ENCODE peak calls at places on chromosomes 2 and 18, in six cellular contexts. O is spleen, T is Peyer's patch, X is body of pancreas, L is PC-3, K is heart right ventricle. C is an unnamed sample. For H3K4me1, the result is how much of the 10 kb centered on the place peaks cover.

GRCh38 chr18:58612239-58613055 is 16.4 kb downstream of the ALPK2 start:
- DNase-seq in K (no peak), T (no peak), X (no peak), L (peak), O (no peak), C (no peak)

GRCh38 chr2:203718087-203718486 is 11.6 kb downstream of the CD28 start:
- DNase-seq in K (no peak), L (no peak), O (no peak), X (no peak), T (no peak), C (no peak)

GRCh38 chr2:196925768-196926561 is 542 bp downstream of the PGAP1 start:
- DNase-seq in O (peak), L (peak), K (peak), T (peak), X (peak), C (peak)

GRCh38 chr2:102114290-102114721 is 28.2 kb upstream of the IL1R1 start:
- DNase-seq in T (no peak), K (no peak), O (no peak), X (no peak), L (no peak), C (peak)

GRCh38 chr2:42842418-42842817 is 50.0 kb upstream of the HAAO start:
- DNase-seq in K (no peak), L (no peak), O (no peak), T (no peak), X (no peak), C (no peak)

GRCh38 chr2:97728091-97728596 is 14.8 kb downstream of the ZAP70 start:
- DNase-seq in X (no peak), K (peak), L (peak), T (peak), O (peak), C (peak)

GRCh38 chr2:196967775-196968174 is 41.3 kb upstream of the PGAP1 start:
- DNase-seq in K (no peak), O (no peak), L (no peak), T (no peak), X (no peak), C (no peak)

GRCh38 chr2:174615951-174616436 is 18.4 kb upstream of the WIPF1 start:
- DNase-seq in T (no peak), L (peak), K (no peak), O (no peak), X (no peak), C (peak)

GRCh38 chr18:5317186-5317585 is 21.7 kb upstream of the ZBTB14 start:
- DNase-seq in L (no peak), T (no peak), X (no peak), O (no peak), K (no peak), C (no peak)

GRCh38 chr2:239381709-239382134 is 19.1 kb downstream of the HDAC4 start:
- DNase-seq in X (no peak), K (no peak), O (peak), L (no peak), T (peak), C (no peak)

GRCh38 chr2:231575612-231576256 is 16.9 kb upstream of the TEX44 start:
- DNase-seq in O (no peak), L (no peak), X (no peak), T (no peak), K (no peak), C (no peak)

GRCh38 chr2:80053522-80054338 is 250.8 kb downstream of the LRRTM1 start:
- DNase-seq in L (no peak), K (no peak), O (no peak), T (no peak), X (no peak), C (no peak)

GRCh38 chr2:161586517-161587167 is 37.6 kb upstream of the SLC4A10 start:
- DNase-seq in L (peak), K (no peak), O (no peak), X (no peak), T (no peak), C (peak)

GRCh38 chr2:150167711-150168110 is 319.8 kb downstream of the RND3 start:
- DNase-seq in O (no peak), K (no peak), X (no peak), T (no peak), L (peak), C (peak)

GRCh38 chr2:53452400-53452799 is 315.2 kb upstream of the CHAC2 start:
- DNase-seq in O (no peak), L (no peak), K (no peak), T (no peak), X (no peak), C (no peak)
- H3K27ac ChIP-seq in O (no peak), L (no peak), K (no peak), T (no peak), X (no peak), C (no peak)

DNA sequence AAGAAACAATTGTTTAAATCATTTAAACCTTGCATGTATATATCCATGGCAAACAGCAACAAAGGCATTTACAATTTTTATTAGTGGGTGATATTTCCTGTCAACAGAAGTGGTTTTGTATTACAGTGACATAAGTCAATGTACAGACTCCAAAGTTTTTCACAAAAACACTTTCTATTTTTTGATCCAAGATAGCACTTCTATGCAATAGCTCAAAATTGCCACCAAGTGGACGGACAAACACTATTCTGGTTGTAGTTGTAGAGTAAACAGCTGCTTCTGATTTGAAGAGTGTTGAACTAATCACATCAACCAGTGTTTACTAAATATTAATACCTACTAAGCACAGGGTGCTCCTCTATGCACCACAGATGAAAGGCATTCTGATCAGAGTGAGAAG is 421.4 kb downstream of the NCKAP5 start:
- DNase-seq in K (no peak), L (peak), X (no peak), T (no peak), O (no peak), C (no peak)
- TF ChIP-seq CTCF in K (no peak), L (peak), X (no peak), T (no peak), O (no peak), C (no peak)

GRCh38 chr2:227506456-227506855 is 34.5 kb downstream of the AGFG1 start:
- DNase-seq in K (no peak), L (no peak), O (no peak), T (no peak), X (no peak), C (peak)
- H3K4me1 ChIP-seq in K (under half), L (half or more), O (half or more), T (under half), X (half or more), C (under half)

GRCh38 chr2:133773862-133774674 is 205.8 kb upstream of the NCKAP5 start:
- DNase-seq in L (no peak), K (no peak), X (no peak), T (no peak), O (no peak), C (no peak)
- H3K27ac ChIP-seq in L (no peak), K (peak), X (no peak), T (no peak), O (no peak), C (no peak)

DNA sequence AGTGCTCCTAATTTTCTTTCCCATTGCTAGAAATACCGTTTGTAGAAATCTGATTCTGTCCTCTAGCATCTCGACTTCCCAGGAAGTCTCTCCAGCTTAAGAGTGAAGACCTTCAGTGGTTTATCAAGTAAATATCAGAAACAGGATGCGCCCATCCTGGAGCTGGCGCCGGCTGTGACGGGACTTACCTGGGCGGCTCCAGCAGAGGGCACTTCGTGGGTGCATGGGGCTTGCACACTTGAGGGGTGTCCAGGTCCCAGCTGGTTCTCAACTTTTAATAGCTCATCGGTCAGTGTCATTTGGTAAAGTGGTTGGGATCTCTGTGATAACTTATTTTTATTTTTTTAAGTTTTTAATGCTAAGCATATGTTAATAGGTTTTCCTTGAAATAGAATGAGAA is 167.0 kb upstream of the TPO start:
- DNase-seq in O (no peak), K (no peak), X (no peak), T (no peak), L (no peak), C (no peak)
- TF ChIP-seq CTCF in O (no peak), K (no peak), X (no peak), T (no peak), L (peak), C (no peak)

DNA sequence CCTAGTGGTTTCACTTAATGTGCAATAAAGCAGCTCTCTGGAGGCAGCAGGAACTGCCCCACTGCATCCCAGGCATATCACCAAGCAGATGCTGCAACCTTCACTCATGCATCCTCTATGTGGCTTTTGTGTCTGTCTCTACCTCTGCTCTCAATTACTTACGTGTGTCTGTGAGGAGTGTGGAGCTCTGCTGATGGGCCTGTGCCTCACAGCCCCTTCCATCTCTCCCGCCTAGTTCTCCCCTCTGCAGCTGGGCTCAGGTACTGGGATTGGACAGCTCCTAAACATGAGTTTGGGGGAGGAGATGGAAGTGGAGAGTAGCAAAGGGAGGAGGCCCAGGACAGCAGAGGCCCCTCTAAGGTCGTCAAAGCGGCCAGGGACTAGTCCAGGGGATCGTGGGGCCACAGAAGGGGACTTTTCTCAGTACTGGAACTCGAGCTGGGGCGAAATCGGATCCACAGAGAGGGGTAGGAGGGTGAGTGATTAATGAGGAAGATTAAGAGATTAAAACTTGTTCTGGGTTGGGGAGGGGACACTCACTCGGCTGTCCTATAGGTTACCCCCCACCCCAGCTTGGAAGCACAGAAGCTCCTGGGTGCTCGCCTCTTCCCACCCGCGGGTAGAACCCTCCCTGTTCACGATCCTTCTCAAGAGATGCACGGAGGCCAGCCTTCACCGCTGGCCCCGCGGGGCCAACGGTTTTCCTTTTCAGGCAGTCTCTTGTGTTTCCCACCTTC is 2.1 kb upstream of the LBX2 start:
- DNase-seq in L (no peak), O (peak), K (no peak), T (no peak), X (no peak), C (peak)
- H3K4me1 ChIP-seq in L (under half), O (half or more), K (under half), T (under half), X (half or more), C (under half)

GRCh38 chr2:85557130-85557529 is 4.2 kb downstream of the GGCX start:
- DNase-seq in X (no peak), L (no peak), O (no peak), T (no peak), K (no peak), C (no peak)
- H3K27ac ChIP-seq in X (no peak), L (no peak), O (no peak), T (no peak), K (no peak), C (no peak)

DNA sequence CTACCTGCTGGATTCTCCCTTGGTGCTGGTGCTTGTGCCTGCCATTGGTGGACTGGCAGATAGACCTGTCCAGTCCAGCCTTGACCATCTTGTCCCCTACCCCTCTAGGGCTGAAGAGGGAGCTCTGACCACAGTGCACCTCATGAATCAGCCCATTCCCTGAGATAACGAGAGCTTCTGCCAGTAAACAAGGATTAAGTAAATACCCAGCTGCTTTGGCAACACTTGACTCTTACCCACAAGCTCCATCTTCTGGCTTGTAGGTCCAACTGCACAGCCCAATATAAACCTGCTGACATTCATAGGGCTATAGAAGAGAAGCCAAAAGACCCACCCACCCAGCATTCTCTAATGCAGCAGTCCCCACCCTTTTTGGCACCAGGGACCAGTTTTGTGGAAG is 186.4 kb downstream of the PIK3C3 start:
- DNase-seq in K (no peak), T (no peak), L (peak), X (no peak), O (no peak), C (no peak)
- TF ChIP-seq CTCF in K (no peak), T (peak), L (peak), X (no peak), O (no peak), C (no peak)